ENCODE peak calls at places on chromosomes 2 and 18, in six cellular contexts. C is cerebellar nuclear complex, I is choroid plexus epithelial cell, E is AG08395, S is C1 segment of cervical spinal cord, Q is NCI-H774. U is an unnamed sample.

GRCh38 chr2:120395686-120396518 is 50.0 kb downstream of the INHBB start:
- DNase-seq in S (no peak), I (no peak), Q (peak; percentile 60), C (no peak), E (no peak), U (no peak)

GRCh38 chr2:200609027-200609614 is 23.3 kb downstream of the AOX1 start:
- DNase-seq in E (peak; percentile 92), S (no peak), Q (no peak), C (no peak), I (peak; percentile 79), U (no peak)

GRCh38 chr2:231713738-231714638 is 5.7 kb downstream of the PTMA start:
- DNase-seq in S (peak; percentile 75), Q (peak; percentile 71), C (no peak), I (peak; percentile 87), E (peak; percentile 88), U (no peak)

GRCh38 chr2:240856151-240856980 is 12.3 kb upstream of the AGXT start:
- DNase-seq in C (no peak), Q (no peak), E (no peak), I (no peak), S (no peak), U (no peak)

GRCh38 chr2:208830203-208830602 is 423.6 kb downstream of the PTH2R start:
- DNase-seq in E (no peak), I (no peak), Q (no peak), C (no peak), S (no peak), U (no peak)

GRCh38 chr2:68448671-68449394 is 18.3 kb downstream of the FBXO48 start:
- DNase-seq in E (no peak), C (no peak), S (no peak), I (no peak), Q (no peak), U (no peak)

GRCh38 chr18:54154231-54154630 is 70.2 kb downstream of the MBD2 start:
- DNase-seq in Q (no peak), I (no peak), C (no peak), E (no peak), S (no peak), U (no peak)

GRCh38 chr18:23958036-23958435 is 56.5 kb upstream of the TTC39C start:
- DNase-seq in S (peak; percentile 70), I (no peak), Q (no peak), C (no peak), E (no peak), U (peak; percentile 57)

GRCh38 chr2:213104089-213104902 is 47.1 kb downstream of the IKZF2 start:
- DNase-seq in I (peak; percentile 89), Q (no peak), C (no peak), S (no peak), E (no peak), U (no peak)